ENCODE peak calls at places on chromosomes 11 and 22, in seven cellular contexts. O is dorsolateral prefrontal cortex; M is C1 segment of cervical spinal cord; F is A549; S is activated effector memory CD4-positive, alpha-beta T cell treated with anti-CD3 and anti-CD28 coated beads, Interleukin-2, amount 50 U/mL, for 16 hours; Q is brain microvascular endothelial cell; I is iPS-NIHi11. N is an unnamed sample.

GRCh38 chr22:39534591-39535301 is 2.2 kb upstream of the RPS19BP1 start:
- DNase-seq in O (peak; percentile 90), M (peak; percentile 11), F (peak; percentile 52), S (peak; percentile 94), Q (peak; percentile 54), I (peak; percentile 92), N (peak; percentile 30)

GRCh38 chr11:26971961-26972360 is 22.0 kb upstream of the FIBIN start:
- DNase-seq in O (no peak), M (no peak), F (no peak), S (no peak), Q (no peak), I (no peak), N (no peak)

GRCh38 chr22:50182176-50183081 is 3.3 kb upstream of the TRABD start:
- DNase-seq in O (no peak), M (no peak), F (no peak), S (no peak), Q (no peak), I (no peak), N (no peak)

GRCh38 chr22:49992921-49993648 is 19.5 kb downstream of the IL17REL start:
- DNase-seq in O (peak; percentile 87), M (no peak), F (peak; percentile 44), S (peak; percentile 89), Q (peak; percentile 27), I (peak; percentile 84), N (no peak)

GRCh38 chr11:103988595-103988969 is 47.9 kb upstream of the DDI1 start:
- DNase-seq in O (no peak), M (no peak), F (no peak), S (no peak), Q (peak; percentile 60), I (no peak), N (no peak)

GRCh38 chr11:93236741-93237675 is 39.2 kb upstream of the SLC36A4 start:
- DNase-seq in O (no peak), M (no peak), F (peak; percentile 7), S (no peak), Q (peak; percentile 53), I (peak; percentile 34), N (no peak)

GRCh38 chr22:27129266-27129665 is 471.9 kb downstream of the MIAT start:
- DNase-seq in O (no peak), M (no peak), F (peak; percentile 21), S (no peak), Q (peak; percentile 74), I (no peak), N (no peak)

GRCh38 chr11:45146072-45147016 is at the start of gene PRDM11:
- DNase-seq in O (no peak), M (no peak), F (peak; percentile 80), S (peak; percentile 86), Q (peak; percentile 66), I (peak; percentile 72), N (no peak)

GRCh38 chr11:102456381-102456780 is 3.8 kb upstream of the TMEM123 start:
- DNase-seq in O (no peak), M (no peak), F (no peak), S (no peak), Q (no peak), I (no peak), N (no peak)

GRCh38 chr11:57364851-57365660 is 15.9 kb downstream of the PRG3 start:
- DNase-seq in O (no peak), M (no peak), F (no peak), S (no peak), Q (no peak), I (peak; percentile 39), N (no peak)

GRCh38 chr22:46349238-46349637 is 13.7 kb downstream of the TRMU start:
- DNase-seq in O (no peak), M (no peak), F (no peak), S (no peak), Q (no peak), I (no peak), N (no peak)

GRCh38 chr11:34433899-34434298 is 4.8 kb upstream of the CAT start:
- DNase-seq in O (no peak), M (no peak), F (no peak), S (no peak), Q (no peak), I (no peak), N (no peak)

GRCh38 chr11:60756307-60757032 is at the start of gene MS4A15:
- DNase-seq in O (no peak), M (no peak), F (peak; percentile 41), S (peak; percentile 21), Q (no peak), I (peak; percentile 67), N (no peak)

GRCh38 chr11:36187618-36188017 is 101.6 kb downstream of the COMMD9 start:
- DNase-seq in O (no peak), M (no peak), F (no peak), S (no peak), Q (no peak), I (no peak), N (no peak)

GRCh38 chr22:17678817-17679385 is 40.3 kb downstream of the BCL2L13 start:
- DNase-seq in O (no peak), M (no peak), F (no peak), S (no peak), Q (no peak), I (no peak), N (no peak)

GRCh38 chr22:36486619-36487384 is 5.4 kb upstream of the TXN2 start:
- DNase-seq in O (no peak), M (no peak), F (no peak), S (peak; percentile 83), Q (peak; percentile 57), I (no peak), N (no peak)

GRCh38 chr22:49158741-49159564 is 668.7 kb downstream of the BRD1 start:
- DNase-seq in O (no peak), M (no peak), F (no peak), S (peak; percentile 43), Q (no peak), I (no peak), N (no peak)

GRCh38 chr11:77188912-77189491 is 61.0 kb downstream of the MYO7A start:
- DNase-seq in O (no peak), M (no peak), F (no peak), S (no peak), Q (no peak), I (peak; percentile 51), N (no peak)

GRCh38 chr22:47310601-47311000 is 548.2 kb downstream of the TBC1D22A start:
- DNase-seq in O (no peak), M (no peak), F (no peak), S (no peak), Q (no peak), I (no peak), N (no peak)

GRCh38 chr11:47518212-47518959 is 34.5 kb downstream of the CELF1 start:
- DNase-seq in O (no peak), M (no peak), F (no peak), S (no peak), Q (no peak), I (no peak), N (no peak)

GRCh38 chr22:31127181-31127772 is 4.5 kb downstream of the INPP5J start:
- DNase-seq in O (no peak), M (no peak), F (no peak), S (no peak), Q (no peak), I (peak; percentile 50), N (no peak)

GRCh38 chr11:11701070-11701469 is 79.3 kb upstream of the GALNT18 start:
- DNase-seq in O (no peak), M (no peak), F (no peak), S (no peak), Q (peak; percentile 28), I (no peak), N (no peak)

GRCh38 chr11:94662065-94662779 is 95.1 kb downstream of the PIWIL4 start:
- DNase-seq in O (no peak), M (no peak), F (no peak), S (no peak), Q (no peak), I (no peak), N (no peak)

GRCh38 chr22:41596776-41597634 is 7.4 kb upstream of the PMM1 start:
- DNase-seq in O (peak; percentile 70), M (peak; percentile 11), F (peak; percentile 60), S (peak; percentile 74), Q (peak; percentile 22), I (peak; percentile 87), N (no peak)

GRCh38 chr11:7576671-7577225 is 62.9 kb downstream of the PPFIBP2 start:
- DNase-seq in O (no peak), M (no peak), F (no peak), S (no peak), Q (no peak), I (no peak), N (no peak)

GRCh38 chr11:11448626-11449025 is 95.6 kb upstream of the CSNK2A3 start:
- DNase-seq in O (no peak), M (no peak), F (no peak), S (no peak), Q (no peak), I (no peak), N (no peak)

GRCh38 chr11:2699185-2699530 is 636 bp downstream of the KCNQ1OT1 start:
- DNase-seq in O (peak; percentile 34), M (no peak), F (peak; percentile 35), S (peak; percentile 63), Q (no peak), I (no peak), N (no peak)

GRCh38 chr11:133810179-133810550 is 35.1 kb downstream of the SPATA19 start:
- DNase-seq in O (no peak), M (no peak), F (no peak), S (no peak), Q (no peak), I (no peak), N (no peak)

GRCh38 chr22:28450109-28450508 is 229.5 kb downstream of the TTC28 start:
- DNase-seq in O (no peak), M (no peak), F (no peak), S (no peak), Q (no peak), I (no peak), N (no peak)

GRCh38 chr11:40188848-40189247 is 1270.6 kb downstream of the LRRC4C start:
- DNase-seq in O (no peak), M (no peak), F (no peak), S (no peak), Q (no peak), I (no peak), N (no peak)

GRCh38 chr11:65454311-65454695 is 31.7 kb downstream of the NEAT1 start:
- DNase-seq in O (no peak), M (no peak), F (no peak), S (no peak), Q (peak; percentile 37), I (no peak), N (no peak)

GRCh38 chr22:33746501-33746928 is 173.8 kb downstream of the LARGE1 start:
- DNase-seq in O (no peak), M (no peak), F (no peak), S (no peak), Q (no peak), I (no peak), N (no peak)

GRCh38 chr22:44338183-44338812 is 25.5 kb upstream of the SHISAL1 start:
- DNase-seq in O (no peak), M (no peak), F (no peak), S (no peak), Q (no peak), I (no peak), N (no peak)

GRCh38 chr11:95104916-95105315 is 15.3 kb downstream of the ENDOD1 start:
- DNase-seq in O (no peak), M (no peak), F (no peak), S (no peak), Q (no peak), I (no peak), N (no peak)